ENCODE peak calls at places on chromosomes 6 and 20, in nine cellular contexts. N is foreskin fibroblast; B is MM.1S; I is lower lobe of right lung; U is prostate gland; C is BJ; R is fibroblast of pulmonary artery; T is fibroblast of mammary gland; G is CD8-positive, alpha-beta memory T cell. O is an unnamed sample.

GRCh38 chr20:1328680-1329330 is at the start of gene SDCBP2:
- DNase-seq in N (no peak), B (no peak), I (peak; percentile 72), U (peak; percentile 51), C (no peak), R (no peak), T (no peak), G (no peak), O (no peak)

GRCh38 chr6:157323924-157324276 is 581 bp upstream of the TMEM242 start:
- DNase-seq in N (peak; percentile 87), B (peak; percentile 50), I (peak; percentile 85), U (peak; percentile 60), C (no peak), R (peak; percentile 87), T (peak; percentile 70), G (no peak), O (peak; percentile 89)

GRCh38 chr20:23361108-23361650 is 803 bp upstream of the GZF1 start:
- DNase-seq in N (no peak), B (no peak), I (no peak), U (no peak), C (no peak), R (peak; percentile 46), T (peak; percentile 62), G (no peak), O (no peak)

GRCh38 chr6:25706314-25707014 is 48.1 kb upstream of the SLC17A4 start:
- DNase-seq in N (no peak), B (no peak), I (peak; percentile 69), U (no peak), C (no peak), R (peak; percentile 41), T (peak; percentile 34), G (no peak), O (no peak)

GRCh38 chr6:167532410-167533294 is 207.8 kb downstream of the TTLL2 start:
- DNase-seq in N (no peak), B (peak; percentile 11), I (no peak), U (no peak), C (no peak), R (no peak), T (no peak), G (no peak), O (no peak)

GRCh38 chr20:62358728-62359490 is 8.2 kb downstream of the LAMA5 start:
- DNase-seq in N (no peak), B (no peak), I (no peak), U (no peak), C (no peak), R (no peak), T (no peak), G (no peak), O (no peak)

GRCh38 chr6:156741287-156742073 is 35.7 kb upstream of the ARID1B start:
- DNase-seq in N (no peak), B (no peak), I (no peak), U (no peak), C (no peak), R (no peak), T (no peak), G (no peak), O (no peak)

GRCh38 chr6:33732819-33733218 is 13.9 kb downstream of the IP6K3 start:
- DNase-seq in N (no peak), B (no peak), I (no peak), U (no peak), C (no peak), R (no peak), T (no peak), G (no peak), O (no peak)

GRCh38 chr6:108872001-108872974 is 24.1 kb downstream of the ARMC2 start:
- DNase-seq in N (no peak), B (no peak), I (no peak), U (no peak), C (no peak), R (no peak), T (no peak), G (peak; percentile 14), O (no peak)

GRCh38 chr20:45157977-45158376 is 16.7 kb upstream of the PI3 start:
- DNase-seq in N (peak; percentile 53), B (no peak), I (no peak), U (peak; percentile 65), C (no peak), R (peak; percentile 87), T (peak; percentile 86), G (no peak), O (peak; percentile 71)

GRCh38 chr20:16944753-16945152 is 196.6 kb downstream of the OTOR start:
- DNase-seq in N (no peak), B (no peak), I (no peak), U (no peak), C (no peak), R (no peak), T (no peak), G (no peak), O (no peak)

GRCh38 chr6:84645563-84646266 is 118.7 kb downstream of the TBX18 start:
- DNase-seq in N (peak; percentile 80), B (no peak), I (no peak), U (no peak), C (peak; percentile 47), R (peak; percentile 59), T (peak; percentile 86), G (no peak), O (peak; percentile 74)

GRCh38 chr6:2086328-2087008 is 158.9 kb downstream of the GMDS start:
- DNase-seq in N (no peak), B (no peak), I (no peak), U (no peak), C (peak; percentile 38), R (no peak), T (peak; percentile 16), G (no peak), O (no peak)

GRCh38 chr20:48945840-48946514 is 24.5 kb downstream of the ARFGEF2 start:
- DNase-seq in N (no peak), B (no peak), I (no peak), U (peak; percentile 88), C (no peak), R (peak; percentile 24), T (peak; percentile 25), G (no peak), O (peak; percentile 26)
- H3K4me3 ChIP-seq in N (no peak overlapping the region), B (no peak overlapping the region), I (no peak overlapping the region), U (no peak overlapping the region), C (no peak overlapping the region), R (no peak overlapping the region), T (no peak overlapping the region), G (no peak overlapping the region), O (no peak overlapping the region)

GRCh38 chr20:32010096-32010495 is at the start of gene CCM2L:
- DNase-seq in N (no peak), B (no peak), I (peak; percentile 34), U (no peak), C (no peak), R (no peak), T (no peak), G (no peak), O (no peak)

GRCh38 chr20:32009564-32009963 is 674 bp upstream of the CCM2L start:
- DNase-seq in N (no peak), B (no peak), I (peak; percentile 5), U (no peak), C (no peak), R (no peak), T (no peak), G (no peak), O (no peak)

GRCh38 chr20:32012159-32012682 is 2.0 kb downstream of the CCM2L start:
- DNase-seq in N (no peak), B (no peak), I (peak; percentile 9), U (no peak), C (no peak), R (no peak), T (no peak), G (no peak), O (no peak)

GRCh38 chr20:32013326-32013725 is 3.1 kb downstream of the CCM2L start:
- DNase-seq in N (no peak), B (no peak), I (peak; percentile 11), U (no peak), C (no peak), R (no peak), T (no peak), G (no peak), O (no peak)

GRCh38 chr20:32010666-32011065 is 428 bp downstream of the CCM2L start:
- DNase-seq in N (no peak), B (no peak), I (peak; percentile 12), U (no peak), C (no peak), R (no peak), T (no peak), G (no peak), O (no peak)
- H3K4me3 ChIP-seq in N (no peak overlapping the region), B (no peak overlapping the region), I (peak overlapping the region; percentile 52), U (no peak overlapping the region), C (no peak overlapping the region), R (no peak overlapping the region), T (no peak overlapping the region), G (no peak overlapping the region), O (no peak overlapping the region)

GRCh38 chr6:28794175-28795002 is 129.4 kb downstream of the TRIM27 start:
- DNase-seq in N (peak; percentile 62), B (no peak), I (no peak), U (no peak), C (no peak), R (peak; percentile 58), T (peak; percentile 71), G (no peak), O (peak; percentile 29)

GRCh38 chr6:28785962-28786679 is 137.7 kb downstream of the TRIM27 start:
- DNase-seq in N (no peak), B (no peak), I (no peak), U (no peak), C (no peak), R (no peak), T (no peak), G (no peak), O (no peak)

GRCh38 chr6:28791002-28791383 is 132.8 kb downstream of the TRIM27 start:
- DNase-seq in N (no peak), B (no peak), I (no peak), U (no peak), C (no peak), R (no peak), T (no peak), G (no peak), O (no peak)

DNA sequence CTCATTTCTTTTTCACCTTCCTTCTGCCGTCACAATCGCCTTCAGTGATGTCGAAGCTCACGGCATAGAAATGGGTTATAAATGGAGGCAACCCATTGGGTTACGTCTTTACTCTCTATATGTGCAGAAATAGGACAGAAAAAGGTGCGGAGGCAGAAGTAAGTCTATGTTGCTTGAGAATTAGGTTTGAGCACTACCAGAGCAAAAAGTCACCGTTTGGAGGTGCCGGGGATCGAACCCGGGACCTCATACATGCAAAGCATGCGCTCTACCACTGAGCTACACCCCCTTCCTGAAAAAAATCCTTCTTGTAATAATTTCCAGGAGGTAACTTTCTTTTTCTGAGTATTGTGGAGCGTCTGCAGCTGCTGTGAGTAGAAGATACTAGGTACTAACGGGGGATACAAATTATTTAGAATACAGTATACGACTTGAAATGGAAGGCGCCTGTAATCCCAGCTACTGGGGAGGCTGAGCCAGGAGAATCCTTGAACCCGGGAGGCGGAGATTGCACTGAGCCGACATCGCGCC is 134.2 kb downstream of the TRIM27 start:
- DNase-seq in N (peak; percentile 40), B (no peak), I (no peak), U (no peak), C (no peak), R (peak; percentile 57), T (peak; percentile 75), G (no peak), O (peak; percentile 67)
- H3K4me3 ChIP-seq in N (peak overlapping the region; percentile 61), B (no peak overlapping the region), I (no peak overlapping the region), U (no peak overlapping the region), C (peak overlapping the region; percentile 41), R (peak overlapping the region; percentile 52), T (peak overlapping the region; percentile 71), G (no peak overlapping the region), O (peak overlapping the region; percentile 53)

DNA sequence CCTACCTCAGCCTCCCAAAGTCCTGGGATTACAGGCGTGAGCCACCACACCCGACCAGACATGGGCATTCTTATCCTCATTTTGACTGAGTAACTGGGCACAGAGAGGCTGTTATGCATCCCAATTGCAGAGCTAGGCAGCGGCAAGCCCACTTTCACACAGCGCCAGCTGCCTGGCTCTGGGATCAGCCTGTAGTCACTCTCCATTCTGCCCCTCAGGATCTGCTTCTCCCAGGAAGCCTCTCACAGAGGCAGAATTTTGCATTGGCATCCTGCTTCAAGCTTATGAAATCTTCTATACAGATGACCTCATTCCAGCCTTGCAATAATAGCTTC is 37.0 kb upstream of the IER3 start:
- DNase-seq in N (no peak), B (no peak), I (no peak), U (no peak), C (no peak), R (no peak), T (no peak), G (no peak), O (no peak)
- H3K4me3 ChIP-seq in N (peak overlapping the region; percentile 1), B (no peak overlapping the region), I (peak overlapping the region; percentile 1), U (no peak overlapping the region), C (no peak overlapping the region), R (no peak overlapping the region), T (no peak overlapping the region), G (no peak overlapping the region), O (no peak overlapping the region)

O was measured in astrocyte of the spinal cord.